ENCODE peak calls at places on chromosome 10, in ten cellular contexts. One of them, this sample, is unnamed.
A peak's percentile ranks its signal among the peaks of the same experiment; 100 is the strongest.

GRCh38 chr10:22230331-22230833 is 12.6 kb upstream of the EBLN1 start:
- DNase-seq in lower lobe of right lung: no peak
- DNase-seq in brain microvascular endothelial cell: peak; percentile 51
- DNase-seq in IMR-90: peak; percentile 29
- DNase-seq in colonic mucosa: peak; percentile 37
- DNase-seq in sigmoid colon: no peak
- DNase-seq in transverse colon: no peak
- DNase-seq in upper lobe of left lung: no peak
- DNase-seq in RWPE1: peak; percentile 26
- DNase-seq in astrocyte: peak; percentile 61
- DNase-seq in this sample: no peak

GRCh38 chr10:129870926-129871660 is 93.0 kb downstream of the EBF3 start:
- DNase-seq in lower lobe of right lung: no peak
- DNase-seq in brain microvascular endothelial cell: no peak
- DNase-seq in IMR-90: peak; percentile 15
- DNase-seq in colonic mucosa: no peak
- DNase-seq in sigmoid colon: no peak
- DNase-seq in transverse colon: no peak
- DNase-seq in upper lobe of left lung: no peak
- DNase-seq in RWPE1: no peak
- DNase-seq in astrocyte: no peak
- DNase-seq in this sample: no peak

GRCh38 chr10:49360271-49361177 is 35.4 kb downstream of the DRGX start:
- DNase-seq in lower lobe of right lung: no peak
- DNase-seq in brain microvascular endothelial cell: peak; percentile 39
- DNase-seq in IMR-90: no peak
- DNase-seq in colonic mucosa: no peak
- DNase-seq in sigmoid colon: peak; percentile 40
- DNase-seq in transverse colon: no peak
- DNase-seq in upper lobe of left lung: no peak
- DNase-seq in RWPE1: no peak
- DNase-seq in astrocyte: no peak
- DNase-seq in this sample: no peak

GRCh38 chr10:60388709-60389241 is 900 bp downstream of the ANK3 start:
- DNase-seq in lower lobe of right lung: no peak
- DNase-seq in brain microvascular endothelial cell: no peak
- DNase-seq in IMR-90: no peak
- DNase-seq in colonic mucosa: no peak
- DNase-seq in sigmoid colon: no peak
- DNase-seq in transverse colon: no peak
- DNase-seq in upper lobe of left lung: no peak
- DNase-seq in RWPE1: no peak
- DNase-seq in astrocyte: no peak
- DNase-seq in this sample: no peak

GRCh38 chr10:17453377-17454091 is 861 bp downstream of the ST8SIA6 start:
- DNase-seq in lower lobe of right lung: peak; percentile 64
- DNase-seq in brain microvascular endothelial cell: no peak
- DNase-seq in IMR-90: no peak
- DNase-seq in colonic mucosa: peak; percentile 61
- DNase-seq in sigmoid colon: no peak
- DNase-seq in transverse colon: peak; percentile 65
- DNase-seq in upper lobe of left lung: peak; percentile 89
- DNase-seq in RWPE1: peak; percentile 59
- DNase-seq in astrocyte: peak; percentile 31
- DNase-seq in this sample: peak; percentile 46

GRCh38 chr10:132538790-132539421 is 1.3 kb downstream of the INPP5A start:
- DNase-seq in lower lobe of right lung: peak; percentile 41
- DNase-seq in brain microvascular endothelial cell: no peak
- DNase-seq in IMR-90: no peak
- DNase-seq in colonic mucosa: no peak
- DNase-seq in sigmoid colon: peak; percentile 66
- DNase-seq in transverse colon: peak; percentile 10
- DNase-seq in upper lobe of left lung: no peak
- DNase-seq in RWPE1: no peak
- DNase-seq in astrocyte: no peak
- DNase-seq in this sample: no peak

GRCh38 chr10:82394122-82394521 is 519.1 kb downstream of the NRG3 start:
- DNase-seq in lower lobe of right lung: no peak
- DNase-seq in brain microvascular endothelial cell: no peak
- DNase-seq in IMR-90: no peak
- DNase-seq in colonic mucosa: no peak
- DNase-seq in sigmoid colon: no peak
- DNase-seq in transverse colon: no peak
- DNase-seq in upper lobe of left lung: peak; percentile 11
- DNase-seq in RWPE1: no peak
- DNase-seq in astrocyte: no peak
- DNase-seq in this sample: no peak

GRCh38 chr10:100362570-100363496 is 15.8 kb downstream of the SCD start:
- DNase-seq in lower lobe of right lung: no peak
- DNase-seq in brain microvascular endothelial cell: no peak
- DNase-seq in IMR-90: no peak
- DNase-seq in colonic mucosa: no peak
- DNase-seq in sigmoid colon: no peak
- DNase-seq in transverse colon: no peak
- DNase-seq in upper lobe of left lung: no peak
- DNase-seq in RWPE1: no peak
- DNase-seq in astrocyte: peak; percentile 23
- DNase-seq in this sample: no peak

GRCh38 chr10:78443900-78444571 is 410.4 kb downstream of the RPS24 start:
- DNase-seq in lower lobe of right lung: no peak
- DNase-seq in brain microvascular endothelial cell: no peak
- DNase-seq in IMR-90: no peak
- DNase-seq in colonic mucosa: no peak
- DNase-seq in sigmoid colon: peak; percentile 44
- DNase-seq in transverse colon: no peak
- DNase-seq in upper lobe of left lung: no peak
- DNase-seq in RWPE1: no peak
- DNase-seq in astrocyte: no peak
- DNase-seq in this sample: no peak

DNA sequence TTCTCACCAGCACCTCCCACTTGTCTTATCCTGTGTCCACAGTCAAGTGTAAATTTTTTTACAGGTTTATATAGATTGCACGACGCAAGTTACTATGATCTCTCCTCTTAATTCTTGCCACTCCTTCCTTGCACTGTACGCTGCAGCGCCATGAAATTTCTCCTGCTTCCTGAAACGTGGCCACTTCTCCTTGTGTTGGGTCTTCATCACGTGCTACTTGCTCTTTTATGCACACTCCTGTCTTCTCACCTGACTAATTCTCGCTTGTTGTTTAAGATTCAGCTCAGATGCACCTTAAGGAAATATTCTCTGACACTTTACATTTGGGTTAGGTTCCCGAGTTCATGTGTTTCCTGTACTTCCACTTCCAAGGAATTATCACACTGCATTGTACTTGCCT is 76.5 kb upstream of the ODAD2 start:
- DNase-seq in lower lobe of right lung: no peak
- DNase-seq in brain microvascular endothelial cell: no peak
- DNase-seq in IMR-90: no peak
- DNase-seq in colonic mucosa: no peak
- DNase-seq in sigmoid colon: no peak
- DNase-seq in transverse colon: no peak
- DNase-seq in upper lobe of left lung: no peak
- DNase-seq in RWPE1: no peak
- DNase-seq in astrocyte: no peak
- DNase-seq in this sample: no peak
- TF ChIP-seq CTCF in lower lobe of right lung: no peak
- TF ChIP-seq CTCF in brain microvascular endothelial cell: no peak
- TF ChIP-seq CTCF in IMR-90: no peak
- TF ChIP-seq CTCF in colonic mucosa: no peak
- TF ChIP-seq CTCF in sigmoid colon: no peak
- TF ChIP-seq CTCF in transverse colon: no peak
- TF ChIP-seq CTCF in upper lobe of left lung: no peak
- TF ChIP-seq CTCF in RWPE1: no peak
- TF ChIP-seq CTCF in astrocyte: no peak
- TF ChIP-seq CTCF in this sample: no peak

DNA sequence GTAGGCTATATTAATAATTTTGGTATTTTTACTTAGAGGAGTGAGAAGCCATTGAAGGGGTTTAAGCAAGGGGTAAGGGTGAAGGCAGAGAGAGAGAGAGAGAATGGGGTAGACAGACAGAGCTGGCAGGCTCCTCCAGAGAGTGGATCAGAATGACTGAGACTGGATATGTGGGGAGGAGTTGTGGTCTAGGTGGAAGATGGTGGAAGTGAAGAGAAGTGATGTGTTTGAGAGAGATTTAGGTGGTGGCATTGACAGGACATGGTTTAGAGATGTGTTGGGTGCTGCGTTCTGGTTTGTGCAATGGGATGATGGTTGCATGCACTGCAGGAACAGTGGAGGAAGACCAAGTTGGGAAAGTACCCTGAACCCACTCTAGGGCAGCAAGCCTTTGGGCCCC is 92.2 kb downstream of the CCNY start:
- DNase-seq in lower lobe of right lung: no peak
- DNase-seq in brain microvascular endothelial cell: no peak
- DNase-seq in IMR-90: no peak
- DNase-seq in colonic mucosa: no peak
- DNase-seq in sigmoid colon: no peak
- DNase-seq in transverse colon: no peak
- DNase-seq in upper lobe of left lung: no peak
- DNase-seq in RWPE1: no peak
- DNase-seq in astrocyte: no peak
- DNase-seq in this sample: no peak
- H3K27ac ChIP-seq in lower lobe of right lung: no peak overlapping the region
- H3K27ac ChIP-seq in brain microvascular endothelial cell: no peak overlapping the region
- H3K27ac ChIP-seq in IMR-90: no peak overlapping the region
- H3K27ac ChIP-seq in colonic mucosa: no peak overlapping the region
- H3K27ac ChIP-seq in sigmoid colon: no peak overlapping the region
- H3K27ac ChIP-seq in transverse colon: no peak overlapping the region
- H3K27ac ChIP-seq in upper lobe of left lung: no peak overlapping the region
- H3K27ac ChIP-seq in RWPE1: no peak overlapping the region
- H3K27ac ChIP-seq in astrocyte: no peak overlapping the region
- H3K27ac ChIP-seq in this sample: no peak overlapping the region

GRCh38 chr10:5935628-5936027 is 41.7 kb downstream of the IL15RA start:
- DNase-seq in lower lobe of right lung: no peak
- DNase-seq in brain microvascular endothelial cell: no peak
- DNase-seq in IMR-90: no peak
- DNase-seq in colonic mucosa: no peak
- DNase-seq in sigmoid colon: no peak
- DNase-seq in transverse colon: no peak
- DNase-seq in upper lobe of left lung: no peak
- DNase-seq in RWPE1: no peak
- DNase-seq in astrocyte: no peak
- DNase-seq in this sample: no peak
- TF ChIP-seq CTCF in lower lobe of right lung: no peak
- TF ChIP-seq CTCF in brain microvascular endothelial cell: no peak
- TF ChIP-seq CTCF in IMR-90: no peak
- TF ChIP-seq CTCF in colonic mucosa: no peak
- TF ChIP-seq CTCF in sigmoid colon: no peak
- TF ChIP-seq CTCF in transverse colon: no peak
- TF ChIP-seq CTCF in upper lobe of left lung: no peak
- TF ChIP-seq CTCF in RWPE1: no peak
- TF ChIP-seq CTCF in astrocyte: no peak
- TF ChIP-seq CTCF in this sample: no peak

GRCh38 chr10:58350619-58351323 is 16.0 kb downstream of the UBE2D1 start:
- DNase-seq in lower lobe of right lung: no peak
- DNase-seq in brain microvascular endothelial cell: no peak
- DNase-seq in IMR-90: peak; percentile 57
- DNase-seq in colonic mucosa: no peak
- DNase-seq in sigmoid colon: no peak
- DNase-seq in transverse colon: no peak
- DNase-seq in upper lobe of left lung: no peak
- DNase-seq in RWPE1: no peak
- DNase-seq in astrocyte: no peak
- DNase-seq in this sample: no peak
- H3K27ac ChIP-seq in lower lobe of right lung: no peak overlapping the region
- H3K27ac ChIP-seq in brain microvascular endothelial cell: no peak overlapping the region
- H3K27ac ChIP-seq in IMR-90: no peak overlapping the region
- H3K27ac ChIP-seq in colonic mucosa: no peak overlapping the region
- H3K27ac ChIP-seq in sigmoid colon: no peak overlapping the region
- H3K27ac ChIP-seq in transverse colon: no peak overlapping the region
- H3K27ac ChIP-seq in upper lobe of left lung: peak overlapping the region; percentile 9
- H3K27ac ChIP-seq in RWPE1: no peak overlapping the region
- H3K27ac ChIP-seq in astrocyte: no peak overlapping the region
- H3K27ac ChIP-seq in this sample: no peak overlapping the region

DNA sequence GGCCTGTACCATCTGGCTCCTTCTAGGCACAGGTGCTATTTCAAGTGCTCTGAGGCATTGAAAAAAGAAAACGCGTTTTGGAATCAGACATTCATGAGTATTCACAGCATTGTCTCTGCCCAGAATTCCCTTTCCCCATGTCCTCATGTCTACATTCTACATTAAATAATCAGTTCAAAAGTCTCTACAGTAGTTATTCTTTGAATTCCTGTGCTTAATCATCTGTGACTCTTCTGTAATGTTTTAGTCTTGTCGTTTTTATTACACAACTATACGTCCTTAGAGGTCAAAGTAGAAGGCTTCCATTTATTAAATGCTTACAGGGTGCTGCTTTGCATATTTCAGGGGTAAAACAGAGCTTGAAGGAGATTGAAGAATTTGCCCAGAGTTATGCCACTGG is 95.7 kb downstream of the BICC1 start:
- DNase-seq in lower lobe of right lung: no peak
- DNase-seq in brain microvascular endothelial cell: no peak
- DNase-seq in IMR-90: peak; percentile 55
- DNase-seq in colonic mucosa: no peak
- DNase-seq in sigmoid colon: no peak
- DNase-seq in transverse colon: no peak
- DNase-seq in upper lobe of left lung: no peak
- DNase-seq in RWPE1: no peak
- DNase-seq in astrocyte: peak; percentile 61
- DNase-seq in this sample: no peak
- TF ChIP-seq CTCF in lower lobe of right lung: no peak
- TF ChIP-seq CTCF in brain microvascular endothelial cell: no peak
- TF ChIP-seq CTCF in IMR-90: no peak
- TF ChIP-seq CTCF in colonic mucosa: no peak
- TF ChIP-seq CTCF in sigmoid colon: no peak
- TF ChIP-seq CTCF in transverse colon: no peak
- TF ChIP-seq CTCF in upper lobe of left lung: no peak
- TF ChIP-seq CTCF in RWPE1: no peak
- TF ChIP-seq CTCF in astrocyte: no peak
- TF ChIP-seq CTCF in this sample: no peak

GRCh38 chr10:24209421-24209770 is 458 bp downstream of the KIAA1217 start:
- DNase-seq in lower lobe of right lung: no peak
- DNase-seq in brain microvascular endothelial cell: peak; percentile 32
- DNase-seq in IMR-90: peak; percentile 44
- DNase-seq in colonic mucosa: no peak
- DNase-seq in sigmoid colon: no peak
- DNase-seq in transverse colon: no peak
- DNase-seq in upper lobe of left lung: no peak
- DNase-seq in RWPE1: peak; percentile 53
- DNase-seq in astrocyte: peak; percentile 59
- DNase-seq in this sample: no peak
- H3K27ac ChIP-seq in lower lobe of right lung: peak overlapping the region; percentile 87
- H3K27ac ChIP-seq in brain microvascular endothelial cell: peak overlapping the region; percentile 52
- H3K27ac ChIP-seq in IMR-90: no peak overlapping the region
- H3K27ac ChIP-seq in colonic mucosa: peak overlapping the region; percentile 65
- H3K27ac ChIP-seq in sigmoid colon: peak overlapping the region; percentile 88
- H3K27ac ChIP-seq in transverse colon: peak overlapping the region; percentile 85
- H3K27ac ChIP-seq in upper lobe of left lung: peak overlapping the region; percentile 88
- H3K27ac ChIP-seq in RWPE1: peak overlapping the region; percentile 76
- H3K27ac ChIP-seq in astrocyte: peak overlapping the region; percentile 70
- H3K27ac ChIP-seq in this sample: no peak overlapping the region

DNA sequence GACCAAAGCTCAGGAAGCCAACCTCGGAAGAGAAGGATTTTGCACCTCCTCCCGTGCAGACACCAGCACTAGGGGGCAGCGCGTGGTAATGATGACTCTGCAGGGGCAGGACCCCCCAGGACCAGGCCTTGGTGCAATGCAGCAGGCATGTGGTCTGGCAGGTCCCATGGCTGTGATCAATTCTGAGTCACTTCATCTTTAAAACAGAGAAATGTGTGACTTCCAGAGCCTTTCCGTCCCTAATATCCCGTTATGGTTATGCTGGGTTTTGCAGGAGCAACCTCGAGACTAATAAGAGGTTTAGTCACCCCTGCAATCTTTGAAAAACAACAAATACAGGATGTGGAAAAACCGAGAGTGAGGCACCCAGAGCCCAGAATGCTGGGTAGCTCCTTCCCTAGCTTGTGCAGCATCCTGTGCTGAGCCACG is 30.2 kb upstream of the GJD4 start:
- DNase-seq in lower lobe of right lung: no peak
- DNase-seq in brain microvascular endothelial cell: peak; percentile 97
- DNase-seq in IMR-90: peak; percentile 98
- DNase-seq in colonic mucosa: no peak
- DNase-seq in sigmoid colon: no peak
- DNase-seq in transverse colon: no peak
- DNase-seq in upper lobe of left lung: no peak
- DNase-seq in RWPE1: no peak
- DNase-seq in astrocyte: peak; percentile 96
- DNase-seq in this sample: no peak
- TF ChIP-seq CTCF in lower lobe of right lung: no peak
- TF ChIP-seq CTCF in brain microvascular endothelial cell: peak; percentile 67
- TF ChIP-seq CTCF in IMR-90: peak; percentile 43
- TF ChIP-seq CTCF in colonic mucosa: no peak
- TF ChIP-seq CTCF in sigmoid colon: no peak
- TF ChIP-seq CTCF in transverse colon: no peak
- TF ChIP-seq CTCF in upper lobe of left lung: no peak
- TF ChIP-seq CTCF in RWPE1: no peak
- TF ChIP-seq CTCF in astrocyte: peak; percentile 32
- TF ChIP-seq CTCF in this sample: no peak

This sample was measured in CD4-positive, alpha-beta T cell.